ENCODE peak calls at places on chromosome 10, in seven cellular contexts. One of them, this sample, is unnamed.

GRCh38 chr10:21507066-21507669 is 18.3 kb downstream of the SKIDA1 start:
- DNase-seq in cardiac muscle cell: no peak
- DNase-seq in HCT116: no peak
- DNase-seq in stomach: no peak
- DNase-seq in CD8-positive, alpha-beta T cell: no peak
- DNase-seq in mammary epithelial cell: no peak
- DNase-seq in psoas muscle: no peak
- DNase-seq in this sample: no peak

GRCh38 chr10:8544500-8544899 is 490.0 kb downstream of the GATA3 start:
- DNase-seq in cardiac muscle cell: no peak
- DNase-seq in HCT116: no peak
- DNase-seq in stomach: no peak
- DNase-seq in CD8-positive, alpha-beta T cell: no peak
- DNase-seq in mammary epithelial cell: no peak
- DNase-seq in psoas muscle: no peak
- DNase-seq in this sample: no peak

GRCh38 chr10:22573820-22574569 is 140.4 kb downstream of the PIP4K2A start:
- DNase-seq in cardiac muscle cell: no peak
- DNase-seq in HCT116: peak
- DNase-seq in stomach: no peak
- DNase-seq in CD8-positive, alpha-beta T cell: peak
- DNase-seq in mammary epithelial cell: peak
- DNase-seq in psoas muscle: no peak
- DNase-seq in this sample: no peak

GRCh38 chr10:75708060-75708459 is 276.6 kb downstream of the LRMDA start:
- DNase-seq in cardiac muscle cell: no peak
- DNase-seq in HCT116: no peak
- DNase-seq in stomach: no peak
- DNase-seq in CD8-positive, alpha-beta T cell: no peak
- DNase-seq in mammary epithelial cell: no peak
- DNase-seq in psoas muscle: no peak
- DNase-seq in this sample: no peak

GRCh38 chr10:116770281-116770680 is 27.9 kb upstream of the HSPA12A start:
- DNase-seq in cardiac muscle cell: no peak
- DNase-seq in HCT116: no peak
- DNase-seq in stomach: no peak
- DNase-seq in CD8-positive, alpha-beta T cell: no peak
- DNase-seq in mammary epithelial cell: no peak
- DNase-seq in psoas muscle: no peak
- DNase-seq in this sample: no peak

GRCh38 chr10:19144206-19144605 is 95.6 kb downstream of the MALRD1 start:
- DNase-seq in cardiac muscle cell: no peak
- DNase-seq in HCT116: no peak
- DNase-seq in stomach: no peak
- DNase-seq in CD8-positive, alpha-beta T cell: no peak
- DNase-seq in mammary epithelial cell: no peak
- DNase-seq in psoas muscle: no peak
- DNase-seq in this sample: no peak

GRCh38 chr10:10644317-10645111 is 373.2 kb upstream of the CELF2 start:
- DNase-seq in cardiac muscle cell: no peak
- DNase-seq in HCT116: no peak
- DNase-seq in stomach: no peak
- DNase-seq in CD8-positive, alpha-beta T cell: no peak
- DNase-seq in mammary epithelial cell: no peak
- DNase-seq in psoas muscle: no peak
- DNase-seq in this sample: no peak

GRCh38 chr10:79923145-79923544 is 25.8 kb downstream of the SFTPD start:
- DNase-seq in cardiac muscle cell: no peak
- DNase-seq in HCT116: no peak
- DNase-seq in stomach: no peak
- DNase-seq in CD8-positive, alpha-beta T cell: no peak
- DNase-seq in mammary epithelial cell: no peak
- DNase-seq in psoas muscle: no peak
- DNase-seq in this sample: no peak

GRCh38 chr10:4947039-4947634 is 16.1 kb upstream of the AKR1C1 start:
- DNase-seq in cardiac muscle cell: no peak
- DNase-seq in HCT116: no peak
- DNase-seq in stomach: no peak
- DNase-seq in CD8-positive, alpha-beta T cell: no peak
- DNase-seq in mammary epithelial cell: no peak
- DNase-seq in psoas muscle: no peak
- DNase-seq in this sample: peak

GRCh38 chr10:22152403-22152802 is 65.4 kb downstream of the EBLN1 start:
- DNase-seq in cardiac muscle cell: no peak
- DNase-seq in HCT116: no peak
- DNase-seq in stomach: no peak
- DNase-seq in CD8-positive, alpha-beta T cell: no peak
- DNase-seq in mammary epithelial cell: no peak
- DNase-seq in psoas muscle: no peak
- DNase-seq in this sample: no peak

GRCh38 chr10:6667679-6668270 is 87.7 kb upstream of the PRKCQ start:
- DNase-seq in cardiac muscle cell: peak
- DNase-seq in HCT116: peak
- DNase-seq in stomach: no peak
- DNase-seq in CD8-positive, alpha-beta T cell: peak
- DNase-seq in mammary epithelial cell: peak
- DNase-seq in psoas muscle: no peak
- DNase-seq in this sample: no peak

GRCh38 chr10:110029448-110029847 is 21.7 kb downstream of the ADD3 start:
- DNase-seq in cardiac muscle cell: no peak
- DNase-seq in HCT116: no peak
- DNase-seq in stomach: no peak
- DNase-seq in CD8-positive, alpha-beta T cell: no peak
- DNase-seq in mammary epithelial cell: no peak
- DNase-seq in psoas muscle: no peak
- DNase-seq in this sample: no peak

GRCh38 chr10:22570234-22570633 is 144.1 kb downstream of the PIP4K2A start:
- DNase-seq in cardiac muscle cell: no peak
- DNase-seq in HCT116: no peak
- DNase-seq in stomach: no peak
- DNase-seq in CD8-positive, alpha-beta T cell: no peak
- DNase-seq in mammary epithelial cell: no peak
- DNase-seq in psoas muscle: no peak
- DNase-seq in this sample: no peak

GRCh38 chr10:95350212-95350829 is 59.5 kb upstream of the PDLIM1 start:
- DNase-seq in cardiac muscle cell: no peak
- DNase-seq in HCT116: no peak
- DNase-seq in stomach: no peak
- DNase-seq in CD8-positive, alpha-beta T cell: no peak
- DNase-seq in mammary epithelial cell: no peak
- DNase-seq in psoas muscle: no peak
- DNase-seq in this sample: no peak

GRCh38 chr10:55820478-55820877 is 540.6 kb downstream of the ZWINT start:
- DNase-seq in cardiac muscle cell: no peak
- DNase-seq in HCT116: no peak
- DNase-seq in stomach: no peak
- DNase-seq in CD8-positive, alpha-beta T cell: no peak
- DNase-seq in mammary epithelial cell: no peak
- DNase-seq in psoas muscle: no peak
- DNase-seq in this sample: no peak

DNA sequence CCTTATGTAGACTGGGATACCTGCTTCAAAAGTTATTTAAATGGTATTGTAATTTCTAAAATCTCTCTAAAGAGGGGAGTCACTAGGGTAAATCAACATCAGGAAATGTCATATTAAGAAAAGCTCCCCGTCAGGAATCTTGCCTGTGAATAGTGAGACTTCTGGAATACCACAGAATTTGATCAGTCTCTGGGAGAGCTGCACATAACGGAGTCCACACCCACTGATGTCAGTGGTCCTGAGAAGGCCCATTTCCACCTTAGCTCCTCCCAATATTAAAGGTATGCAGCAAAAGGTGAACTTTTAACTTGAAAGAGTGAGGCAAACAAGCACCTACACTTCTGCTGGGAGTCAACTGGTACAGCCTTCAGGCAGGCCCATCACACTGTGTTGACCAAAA is 27.3 kb downstream of the STN1 start:
- DNase-seq in cardiac muscle cell: no peak
- DNase-seq in HCT116: no peak
- DNase-seq in stomach: no peak
- DNase-seq in CD8-positive, alpha-beta T cell: no peak
- DNase-seq in mammary epithelial cell: no peak
- DNase-seq in psoas muscle: no peak
- DNase-seq in this sample: no peak
- H3K27ac ChIP-seq in cardiac muscle cell: no peak
- H3K27ac ChIP-seq in HCT116: peak
- H3K27ac ChIP-seq in stomach: peak
- H3K27ac ChIP-seq in CD8-positive, alpha-beta T cell: no peak
- H3K27ac ChIP-seq in mammary epithelial cell: peak
- H3K27ac ChIP-seq in psoas muscle: no peak
- H3K27ac ChIP-seq in this sample: no peak

DNA sequence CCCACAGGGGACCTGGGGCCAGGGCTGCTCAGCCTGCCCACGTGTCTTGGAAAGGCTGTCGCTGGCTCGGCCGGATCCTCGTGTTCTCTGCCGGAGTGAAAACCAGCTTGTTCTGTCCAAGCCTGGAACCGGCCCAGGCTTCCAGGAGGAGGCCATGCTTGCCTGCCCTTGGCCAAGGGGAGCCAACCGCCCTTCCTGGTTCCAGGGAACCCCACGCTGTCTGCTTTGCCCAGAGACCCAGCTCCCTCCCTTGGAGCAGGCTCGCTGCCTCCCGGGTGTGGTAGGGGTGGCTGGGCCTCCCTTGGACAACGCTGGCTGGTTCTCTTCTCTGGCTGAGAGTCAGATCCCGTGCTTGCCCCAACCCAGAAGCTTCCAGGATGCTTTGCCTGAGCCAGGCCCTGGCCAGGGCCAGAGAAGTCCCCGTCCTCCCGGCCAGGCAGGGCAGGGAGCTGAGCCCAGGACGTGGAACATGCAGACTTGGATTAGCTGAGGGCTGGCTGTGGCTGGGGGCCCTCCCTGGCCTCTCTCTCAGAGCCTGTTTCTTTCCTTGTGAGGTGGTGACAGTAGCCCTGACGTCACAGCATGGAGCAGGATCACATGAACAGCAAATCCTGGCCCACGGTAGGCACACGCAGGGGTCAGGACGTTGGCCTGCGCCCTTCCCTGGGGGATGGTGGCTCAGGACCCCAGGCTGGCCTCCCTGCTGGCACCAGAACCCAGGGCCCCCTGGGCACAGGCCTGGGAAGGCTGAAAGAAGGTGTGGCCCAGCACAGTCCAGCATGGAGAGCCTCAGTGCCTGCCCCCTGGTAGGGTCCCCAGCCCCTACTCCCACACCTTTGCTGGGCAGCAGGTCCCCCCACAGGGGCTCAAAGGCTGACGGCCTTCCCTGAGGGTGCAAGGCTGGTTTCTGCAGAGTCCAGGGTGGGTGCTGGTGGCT is 67.5 kb downstream of the PWWP2B start:
- DNase-seq in cardiac muscle cell: peak
- DNase-seq in HCT116: no peak
- DNase-seq in stomach: peak
- DNase-seq in CD8-positive, alpha-beta T cell: no peak
- DNase-seq in mammary epithelial cell: no peak
- DNase-seq in psoas muscle: peak
- DNase-seq in this sample: no peak
- H3K4me3 ChIP-seq in cardiac muscle cell: no peak
- H3K4me3 ChIP-seq in HCT116: no peak
- H3K4me3 ChIP-seq in stomach: no peak
- H3K4me3 ChIP-seq in CD8-positive, alpha-beta T cell: no peak
- H3K4me3 ChIP-seq in mammary epithelial cell: no peak
- H3K4me3 ChIP-seq in psoas muscle: peak
- H3K4me3 ChIP-seq in this sample: no peak

GRCh38 chr10:13883843-13884444 is 297.2 kb downstream of the PRPF18 start:
- DNase-seq in cardiac muscle cell: no peak
- DNase-seq in HCT116: no peak
- DNase-seq in stomach: no peak
- DNase-seq in CD8-positive, alpha-beta T cell: no peak
- DNase-seq in mammary epithelial cell: no peak
- DNase-seq in psoas muscle: no peak
- DNase-seq in this sample: no peak
- TF ChIP-seq CTCF in cardiac muscle cell: no peak
- TF ChIP-seq CTCF in HCT116: no peak
- TF ChIP-seq CTCF in stomach: no peak
- TF ChIP-seq CTCF in CD8-positive, alpha-beta T cell: no peak
- TF ChIP-seq CTCF in mammary epithelial cell: no peak
- TF ChIP-seq CTCF in psoas muscle: no peak
- TF ChIP-seq CTCF in this sample: no peak

DNA sequence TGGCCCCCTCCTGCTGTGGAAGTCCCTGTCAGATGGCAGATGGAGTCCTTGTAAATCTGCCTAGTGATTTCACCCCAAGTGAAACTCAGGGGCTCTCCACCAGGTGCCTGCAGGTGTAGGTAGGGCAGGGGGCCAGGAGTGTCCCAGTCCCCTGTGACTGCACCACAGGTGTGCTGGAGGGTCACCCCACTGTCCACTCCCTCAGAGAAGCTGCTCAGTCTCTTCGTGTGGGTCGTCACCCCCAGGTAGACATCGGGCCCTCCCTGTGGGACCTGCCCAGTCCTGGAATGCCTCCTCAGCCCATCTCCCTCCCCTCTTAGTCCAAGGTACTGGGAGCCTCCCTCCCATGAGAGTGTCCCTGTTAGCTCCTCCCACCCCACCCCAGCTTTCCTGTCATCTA is 4.8 kb downstream of the ALOX5 start:
- DNase-seq in cardiac muscle cell: no peak
- DNase-seq in HCT116: no peak
- DNase-seq in stomach: no peak
- DNase-seq in CD8-positive, alpha-beta T cell: no peak
- DNase-seq in mammary epithelial cell: no peak
- DNase-seq in psoas muscle: no peak
- DNase-seq in this sample: no peak
- H3K27ac ChIP-seq in cardiac muscle cell: no peak
- H3K27ac ChIP-seq in HCT116: no peak
- H3K27ac ChIP-seq in stomach: peak
- H3K27ac ChIP-seq in CD8-positive, alpha-beta T cell: no peak
- H3K27ac ChIP-seq in mammary epithelial cell: no peak
- H3K27ac ChIP-seq in psoas muscle: no peak
- H3K27ac ChIP-seq in this sample: no peak